ENCODE peak calls at places on chromosome 14, in nine cellular contexts. V is stimulated activated CD4-positive, alpha-beta T cell treated with anti-CD3 and anti-CD28 coated beads, Interleukin-4, amount 100 ng/mL, for 48 hours; O is CD8-positive, alpha-beta T cell; J is HuH-7; Y is OCI-M1; W is stimulated activated CD8-positive, alpha-beta memory T cell treated with anti-CD3 and anti-CD28 coated beads, Interleukin-15, amount 100 ng/mL, for 1 hour; T is cerebellum; L is activated CD4-positive, alpha-beta T cell treated with anti-CD3 and anti-CD28 coated beads for 48 hours; Z is NCI-H460. G is an unnamed sample.

GRCh38 chr14:89856871-89857345 is 97.6 kb downstream of the EFCAB11 start:
- DNase-seq in V (no peak), O (no peak), J (peak), Y (no peak), W (no peak), T (no peak), L (no peak), Z (no peak), G (no peak)

GRCh38 chr14:73452341-73453191 is 5.8 kb downstream of the NUMB start:
- DNase-seq in V (no peak), O (no peak), J (no peak), Y (peak), W (no peak), T (no peak), L (no peak), Z (no peak), G (no peak)

GRCh38 chr14:69815556-69815955 is 18.5 kb upstream of the SLC10A1 start:
- DNase-seq in V (no peak), O (no peak), J (no peak), Y (no peak), W (no peak), T (no peak), L (no peak), Z (no peak), G (no peak)

GRCh38 chr14:101721951-101722661 is 39.4 kb upstream of the PPP2R5C start:
- DNase-seq in V (no peak), O (peak), J (no peak), Y (no peak), W (peak), T (no peak), L (peak), Z (peak), G (peak)

GRCh38 chr14:101226603-101227425 is 323.3 kb upstream of the RTL1 start:
- DNase-seq in V (no peak), O (no peak), J (no peak), Y (no peak), W (no peak), T (no peak), L (no peak), Z (no peak), G (no peak)

GRCh38 chr14:64673748-64674147 is 30.5 kb upstream of the PLEKHG3 start:
- DNase-seq in V (no peak), O (peak), J (no peak), Y (peak), W (peak), T (no peak), L (peak), Z (no peak), G (peak)

GRCh38 chr14:56730468-56731145 is 79.7 kb downstream of the OTX2 start:
- DNase-seq in V (no peak), O (no peak), J (no peak), Y (no peak), W (no peak), T (no peak), L (no peak), Z (no peak), G (no peak)

GRCh38 chr14:73457050-73457934 is 1.1 kb downstream of the NUMB start:
- DNase-seq in V (peak), O (no peak), J (no peak), Y (peak), W (no peak), T (no peak), L (peak), Z (no peak), G (peak)

GRCh38 chr14:81344461-81345160 is 55.5 kb downstream of the STON2 start:
- DNase-seq in V (no peak), O (no peak), J (no peak), Y (no peak), W (no peak), T (no peak), L (no peak), Z (no peak), G (no peak)

GRCh38 chr14:65258391-65258790 is 154.1 kb upstream of the FUT8 start:
- DNase-seq in V (no peak), O (no peak), J (no peak), Y (no peak), W (no peak), T (no peak), L (no peak), Z (peak), G (no peak)

GRCh38 chr14:70020350-70021170 is 141.3 kb downstream of the SMOC1 start:
- DNase-seq in V (no peak), O (no peak), J (no peak), Y (no peak), W (no peak), T (no peak), L (no peak), Z (no peak), G (no peak)

GRCh38 chr14:53619625-53620324 is 336.9 kb downstream of the BMP4 start:
- DNase-seq in V (no peak), O (no peak), J (no peak), Y (no peak), W (no peak), T (no peak), L (no peak), Z (no peak), G (no peak)

GRCh38 chr14:98954347-98955000 is 317.5 kb downstream of the BCL11B start:
- DNase-seq in V (no peak), O (no peak), J (no peak), Y (no peak), W (no peak), T (no peak), L (no peak), Z (no peak), G (no peak)

GRCh38 chr14:101444116-101444515 is 117.2 kb upstream of the DIO3 start:
- DNase-seq in V (no peak), O (no peak), J (no peak), Y (no peak), W (no peak), T (no peak), L (no peak), Z (peak), G (no peak)

GRCh38 chr14:80699861-80700260 is 241.7 kb downstream of the CEP128 start:
- DNase-seq in V (no peak), O (no peak), J (no peak), Y (no peak), W (no peak), T (no peak), L (no peak), Z (no peak), G (no peak)

GRCh38 chr14:88929656-88930436 is 105.4 kb downstream of the TTC8 start:
- DNase-seq in V (no peak), O (no peak), J (peak), Y (no peak), W (no peak), T (no peak), L (peak), Z (no peak), G (no peak)

GRCh38 chr14:75978249-75978731 is 3.5 kb downstream of the TGFB3 start:
- DNase-seq in V (no peak), O (peak), J (no peak), Y (no peak), W (no peak), T (no peak), L (no peak), Z (no peak), G (no peak)

GRCh38 chr14:102295301-102295700 is 9.7 kb downstream of the MOK start:
- DNase-seq in V (no peak), O (no peak), J (no peak), Y (peak), W (no peak), T (no peak), L (no peak), Z (no peak), G (no peak)

GRCh38 chr14:77641207-77641533 is 24.7 kb upstream of the SPTLC2 start:
- DNase-seq in V (no peak), O (no peak), J (no peak), Y (no peak), W (no peak), T (no peak), L (no peak), Z (no peak), G (no peak)

GRCh38 chr14:35533357-35534129 is 421 bp upstream of the INSM2 start:
- DNase-seq in V (peak), O (peak), J (peak), Y (no peak), W (peak), T (peak), L (peak), Z (peak), G (peak)

GRCh38 chr14:30064454-30064853 is 136.8 kb upstream of the PRKD1 start:
- DNase-seq in V (no peak), O (no peak), J (no peak), Y (no peak), W (no peak), T (no peak), L (no peak), Z (no peak), G (no peak)

GRCh38 chr14:69090187-69090789 is 62.6 kb downstream of the DCAF5 start:
- DNase-seq in V (no peak), O (peak), J (peak), Y (peak), W (no peak), T (no peak), L (peak), Z (peak), G (peak)

GRCh38 chr14:57870686-57871457 is 5.0 kb upstream of the SLC35F4 start:
- DNase-seq in V (no peak), O (no peak), J (no peak), Y (no peak), W (no peak), T (no peak), L (no peak), Z (no peak), G (no peak)

GRCh38 chr14:33323979-33324378 is 385.3 kb downstream of the NPAS3 start:
- DNase-seq in V (no peak), O (no peak), J (no peak), Y (no peak), W (no peak), T (peak), L (no peak), Z (no peak), G (no peak)

GRCh38 chr14:53855127-53855526 is 101.5 kb downstream of the BMP4 start:
- DNase-seq in V (no peak), O (no peak), J (no peak), Y (no peak), W (no peak), T (no peak), L (no peak), Z (no peak), G (no peak)

GRCh38 chr14:96042218-96042930 is 3.2 kb downstream of the C14orf132 start:
- DNase-seq in V (no peak), O (no peak), J (no peak), Y (no peak), W (no peak), T (no peak), L (no peak), Z (no peak), G (no peak)

GRCh38 chr14:88463318-88463717 is 77.9 kb downstream of the SPATA7 start:
- DNase-seq in V (no peak), O (no peak), J (peak), Y (peak), W (no peak), T (no peak), L (peak), Z (peak), G (no peak)

GRCh38 chr14:69694730-69695663 is 71.9 kb upstream of the SRSF5 start:
- DNase-seq in V (no peak), O (no peak), J (no peak), Y (peak), W (no peak), T (peak), L (no peak), Z (no peak), G (no peak)

G was measured in CD4-positive, alpha-beta memory T cell.